ENCODE peak calls at places on chromosome 14, in seven cellular contexts. L is WTC11, X is A549, C is GM12878, Z is endothelial cell of umbilical vein, W is K562, G is SK-N-SH. H is an unnamed sample.

GRCh38 chr14:37051153-37051552 is 121.3 kb downstream of the SLC25A21 start:
- DNase-seq in L (no peak), X (no peak), C (no peak), Z (peak), W (no peak), G (no peak), H (no peak)

GRCh38 chr14:53924754-53925153 is 31.9 kb downstream of the BMP4 start:
- DNase-seq in L (no peak), X (peak), C (no peak), Z (peak), W (no peak), G (no peak), H (no peak)

GRCh38 chr14:54170301-54170700 is 213.7 kb upstream of the BMP4 start:
- DNase-seq in L (no peak), X (no peak), C (no peak), Z (no peak), W (no peak), G (no peak), H (no peak)

GRCh38 chr14:104795781-104796681 is 483 bp upstream of the AKT1 start:
- DNase-seq in L (no peak), X (peak), C (no peak), Z (no peak), W (peak), G (peak), H (peak)

GRCh38 chr14:21882226-21882625 is 208.6 kb upstream of the OR4E1 start:
- DNase-seq in L (no peak), X (no peak), C (no peak), Z (no peak), W (no peak), G (no peak), H (no peak)

GRCh38 chr14:39102265-39102968 is 618 bp downstream of the SEC23A start:
- DNase-seq in L (no peak), X (peak), C (no peak), Z (peak), W (peak), G (no peak), H (peak)

GRCh38 chr14:25371053-25371452 is 321.1 kb upstream of the STXBP6 start:
- DNase-seq in L (no peak), X (no peak), C (no peak), Z (no peak), W (no peak), G (no peak), H (no peak)

GRCh38 chr14:72591401-72591800 is 302.5 kb downstream of the DPF3 start:
- DNase-seq in L (no peak), X (no peak), C (no peak), Z (no peak), W (no peak), G (no peak), H (no peak)

GRCh38 chr14:104138098-104138890 is at the start of gene KIF26A:
- DNase-seq in L (peak), X (peak), C (no peak), Z (peak), W (no peak), G (peak), H (no peak)

GRCh38 chr14:83842536-83842935 is 1687.4 kb upstream of the FLRT2 start:
- DNase-seq in L (no peak), X (no peak), C (no peak), Z (no peak), W (no peak), G (no peak), H (no peak)

GRCh38 chr14:99249389-99249788 is 22.6 kb downstream of the BCL11B start:
- DNase-seq in L (no peak), X (no peak), C (no peak), Z (no peak), W (no peak), G (no peak), H (no peak)

GRCh38 chr14:63650336-63650952 is 8.8 kb upstream of the WDR89 start:
- DNase-seq in L (no peak), X (no peak), C (peak), Z (no peak), W (no peak), G (no peak), H (no peak)

GRCh38 chr14:104331871-104332605 is 193.7 kb downstream of the KIF26A start:
- DNase-seq in L (no peak), X (no peak), C (no peak), Z (no peak), W (no peak), G (no peak), H (no peak)

GRCh38 chr14:68961781-68962584 is 17.1 kb downstream of the ACTN1 start:
- DNase-seq in L (peak), X (no peak), C (no peak), Z (peak), W (no peak), G (peak), H (no peak)

GRCh38 chr14:96194262-96194656 is 10.4 kb upstream of the BDKRB2 start:
- DNase-seq in L (no peak), X (no peak), C (no peak), Z (no peak), W (no peak), G (no peak), H (no peak)

GRCh38 chr14:38716871-38717270 is 386.2 kb downstream of the SEC23A start:
- DNase-seq in L (no peak), X (no peak), C (no peak), Z (no peak), W (no peak), G (peak), H (no peak)

GRCh38 chr14:76501156-76501555 is 125.2 kb downstream of the ESRRB start:
- DNase-seq in L (no peak), X (no peak), C (no peak), Z (no peak), W (no peak), G (no peak), H (no peak)

GRCh38 chr14:68611611-68612010 is 181.3 kb downstream of the ZFP36L1 start:
- DNase-seq in L (no peak), X (no peak), C (no peak), Z (no peak), W (no peak), G (no peak), H (no peak)

GRCh38 chr14:106209745-106210144 is 683.4 kb downstream of the TMEM121 start:
- DNase-seq in L (no peak), X (no peak), C (no peak), Z (no peak), W (no peak), G (no peak), H (no peak)

GRCh38 chr14:49497725-49498348 is 88.3 kb downstream of the RPS29 start:
- DNase-seq in L (no peak), X (peak), C (peak), Z (peak), W (peak), G (peak), H (peak)

GRCh38 chr14:88252536-88252935 is 70.5 kb downstream of the KCNK10 start:
- DNase-seq in L (no peak), X (no peak), C (no peak), Z (no peak), W (no peak), G (no peak), H (no peak)

GRCh38 chr14:103151270-103151933 is 28.1 kb downstream of the TNFAIP2 start:
- DNase-seq in L (no peak), X (no peak), C (no peak), Z (no peak), W (no peak), G (peak), H (no peak)

DNA sequence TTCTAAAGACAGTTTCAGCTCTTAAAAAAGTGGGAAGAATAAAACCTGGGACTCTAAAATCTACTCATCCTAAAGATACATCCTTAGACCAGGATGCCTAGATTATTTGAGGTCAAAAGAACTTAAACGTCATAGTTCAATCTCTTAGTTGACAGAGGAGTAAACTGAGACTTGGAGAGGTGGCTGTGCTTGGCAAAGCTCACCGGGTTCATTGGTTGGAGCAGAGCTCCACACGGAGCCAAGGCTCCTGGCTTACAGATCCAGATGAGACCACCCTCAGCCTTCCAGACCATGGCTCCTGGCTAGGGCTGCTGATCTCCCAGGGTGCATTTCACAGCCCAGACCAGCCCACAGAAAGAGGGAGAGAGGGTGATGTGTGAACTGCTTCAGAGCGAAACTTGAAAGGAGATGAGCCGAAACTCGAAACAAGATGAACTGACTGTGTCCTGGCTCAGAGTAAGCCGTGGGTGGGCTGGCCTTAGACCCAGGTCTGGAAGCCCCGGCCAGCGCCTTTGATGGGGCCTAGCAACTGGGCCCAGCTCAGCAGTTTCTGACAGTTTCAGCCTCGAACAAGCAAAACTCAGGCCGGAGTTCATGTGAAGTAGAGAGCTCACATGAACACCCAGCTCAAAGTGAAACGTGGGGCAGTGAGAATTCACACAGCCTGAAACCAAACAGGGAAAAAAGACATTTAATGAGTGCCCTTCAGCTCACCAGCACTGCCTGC is 1044.8 kb downstream of the BCL11B start:
- DNase-seq in L (no peak), X (no peak), C (peak), Z (no peak), W (no peak), G (no peak), H (no peak)
- TF ChIP-seq MAX in L (no peak), X (no peak), C (no peak), Z (no peak), W (no peak), G (no peak), H (no peak)

DNA sequence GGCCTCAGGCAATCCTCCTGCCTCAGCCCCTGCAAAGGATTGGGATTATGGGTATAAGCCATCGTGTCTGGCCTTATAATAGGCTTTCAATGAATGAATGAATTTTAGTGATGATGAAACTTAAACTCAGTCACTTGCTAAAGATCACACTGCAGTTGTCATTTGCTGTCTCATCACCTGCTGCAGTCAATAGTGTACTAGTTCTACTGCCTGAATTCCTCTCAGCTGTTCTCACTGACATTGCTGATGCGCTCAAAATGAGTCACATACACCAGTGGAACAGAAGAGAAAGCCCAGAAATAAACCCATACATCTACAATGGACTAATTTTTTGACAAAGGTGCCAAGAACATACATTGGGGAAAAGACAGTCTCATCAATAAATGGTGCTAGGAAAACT is 5.6 kb upstream of the SYNJ2BP start:
- DNase-seq in L (no peak), X (no peak), C (no peak), Z (no peak), W (no peak), G (no peak), H (no peak)
- TF ChIP-seq MAX in L (no peak), X (no peak), C (no peak), Z (no peak), W (no peak), G (no peak), H (no peak)

GRCh38 chr14:92575773-92576303 is 62.3 kb downstream of the RIN3 start:
- DNase-seq in L (no peak), X (no peak), C (no peak), Z (no peak), W (no peak), G (no peak), H (no peak)

GRCh38 chr14:92579244-92579643 is 65.7 kb downstream of the RIN3 start:
- DNase-seq in L (no peak), X (no peak), C (no peak), Z (no peak), W (no peak), G (no peak), H (no peak)

GRCh38 chr14:92578511-92578910 is 64.9 kb downstream of the RIN3 start:
- DNase-seq in L (no peak), X (no peak), C (no peak), Z (no peak), W (no peak), G (no peak), H (no peak)

GRCh38 chr14:92575061-92575772 is 61.6 kb downstream of the RIN3 start:
- DNase-seq in L (no peak), X (no peak), C (no peak), Z (no peak), W (peak), G (no peak), H (no peak)

DNA sequence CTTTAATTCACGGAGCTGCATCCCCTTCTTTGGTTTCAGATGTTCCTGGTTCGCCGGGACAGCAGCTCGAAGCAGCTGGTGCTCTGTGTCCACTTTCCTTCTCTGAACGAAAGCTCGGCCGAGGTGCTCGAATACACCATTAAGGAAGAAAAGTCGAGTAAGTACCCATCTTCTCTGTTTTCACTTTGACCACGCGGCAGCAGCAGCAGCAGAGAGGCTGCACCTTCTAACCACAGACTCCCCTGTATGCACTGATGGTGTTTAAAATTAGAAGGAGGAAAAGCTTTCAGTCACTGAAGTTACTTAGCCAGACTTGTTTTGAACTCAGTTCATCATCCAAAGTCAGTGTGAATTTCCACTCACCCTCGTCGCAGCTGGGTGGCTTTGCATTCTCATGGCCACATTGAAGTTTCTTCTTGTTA is 63.8 kb downstream of the RIN3 start:
- DNase-seq in L (no peak), X (no peak), C (peak), Z (no peak), W (no peak), G (no peak), H (no peak)
- TF ChIP-seq MAX in L (no peak), X (no peak), C (peak), Z (no peak), W (no peak), G (no peak), H (no peak)

GRCh38 chr14:65470404-65470880 is 57.9 kb downstream of the FUT8 start:
- DNase-seq in L (peak), X (no peak), C (no peak), Z (no peak), W (no peak), G (peak), H (no peak)
- TF ChIP-seq MAX in L (no peak), X (no peak), C (no peak), Z (no peak), W (no peak), G (no peak), H (no peak)

GRCh38 chr14:75401356-75401755 is 26.5 kb upstream of the JDP2 start:
- DNase-seq in L (peak), X (no peak), C (no peak), Z (peak), W (no peak), G (no peak), H (no peak)
- TF ChIP-seq MAX in L (no peak), X (no peak), C (no peak), Z (no peak), W (no peak), G (no peak), H (no peak)

GRCh38 chr14:45698462-45699134 is 445.6 kb upstream of the MIS18BP1 start:
- DNase-seq in L (no peak), X (no peak), C (no peak), Z (peak), W (no peak), G (no peak), H (no peak)
- TF ChIP-seq MAX in L (no peak), X (no peak), C (no peak), Z (no peak), W (no peak), G (no peak), H (no peak)

H was measured in NB4.